ENCODE peak calls at places on chromosomes 2 and 18, in five cellular contexts. E, Z, R, M and F are unnamed samples.

GRCh38 chr2:52084760-52085159 is 1052.8 kb upstream of the NRXN1 start:
- DNase-seq in E (no peak), Z (peak; percentile 2), R (no peak), M (no peak), F (no peak)

GRCh38 chr2:156615836-156616322 is 179.7 kb downstream of the GPD2 start:
- DNase-seq in E (no peak), Z (no peak), R (no peak), M (no peak), F (no peak)

GRCh38 chr2:231399046-231399852 is 3.7 kb downstream of the B3GNT7 start:
- DNase-seq in E (no peak), Z (no peak), R (no peak), M (no peak), F (no peak)

GRCh38 chr2:61222567-61222966 is 60.6 kb downstream of the C2orf74 start:
- DNase-seq in E (no peak), Z (no peak), R (no peak), M (no peak), F (no peak)

GRCh38 chr2:5520352-5520996 is 171.7 kb upstream of the SOX11 start:
- DNase-seq in E (no peak), Z (peak; percentile 22), R (no peak), M (no peak), F (no peak)

GRCh38 chr2:239021224-239021623 is 173.3 kb downstream of the TWIST2 start:
- DNase-seq in E (no peak), Z (no peak), R (no peak), M (no peak), F (no peak)

GRCh38 chr2:60262178-60262577 is 291.3 kb downstream of the BCL11A start:
- DNase-seq in E (no peak), Z (no peak), R (no peak), M (no peak), F (no peak)

GRCh38 chr2:63652063-63652985 is 63.6 kb downstream of the MDH1 start:
- DNase-seq in E (no peak), Z (no peak), R (no peak), M (no peak), F (no peak)

GRCh38 chr2:188974184-188974583 is at the start of gene COL3A1:
- DNase-seq in E (no peak), Z (peak; percentile 82), R (peak; percentile 49), M (no peak), F (no peak)

GRCh38 chr2:226802573-226802972 is 3.0 kb upstream of the IRS1 start:
- DNase-seq in E (peak; percentile 64), Z (peak; percentile 76), R (no peak), M (no peak), F (no peak)

GRCh38 chr18:67260841-67261240 is 255.7 kb downstream of the DSEL start:
- DNase-seq in E (no peak), Z (no peak), R (no peak), M (no peak), F (no peak)